ENCODE peak calls at places on chromosome 16, in four cellular contexts. G is NCI-H1048; J is Calu3; A is activated CD4-positive, alpha-beta T cell treated with anti-CD3 and anti-CD28 coated beads, Interleukin-2, amount 50 U/mL, for 1 hour. B is an unnamed sample.

GRCh38 chr16:81040837-81041236 is 5.2 kb downstream of the ATMIN start:
- DNase-seq in A (no peak), J (no peak), G (no peak), B (no peak)

GRCh38 chr16:69931631-69932030 is 19.5 kb upstream of the CLEC18A start:
- DNase-seq in A (no peak), J (no peak), G (no peak), B (no peak)

GRCh38 chr16:14455577-14455976 is 174.5 kb downstream of the PARN start:
- DNase-seq in G (no peak), J (no peak), A (no peak), B (no peak)

GRCh38 chr16:56793504-56793903 is 63.6 kb downstream of the NUP93 start:
- DNase-seq in J (no peak), G (no peak), A (no peak), B (no peak)

GRCh38 chr16:89918453-89919347 is at the start of gene MC1R:
- DNase-seq in J (peak), A (no peak), G (no peak), B (no peak)

GRCh38 chr16:85800321-85800669 is 800 bp downstream of the COX4I1 start:
- DNase-seq in G (no peak), J (peak), A (peak), B (peak)

GRCh38 chr16:84982434-84982833 is 28.9 kb downstream of the ZDHHC7 start:
- DNase-seq in G (no peak), J (peak), A (no peak), B (no peak)

GRCh38 chr16:865026-865425 is 64.5 kb upstream of the GNG13 start:
- DNase-seq in J (no peak), G (no peak), A (no peak), B (no peak)

GRCh38 chr16:70754371-70754770 is 46.6 kb downstream of the VAC14 start:
- DNase-seq in A (no peak), G (no peak), J (no peak), B (no peak)

GRCh38 chr16:79598341-79599181 is 2.0 kb downstream of the MAF start:
- DNase-seq in J (peak), A (peak), G (no peak), B (no peak)